ENCODE peak calls at places on chromosomes 11 and 22, in five cellular contexts. I, R, H, W and N are unnamed samples.
A peak's percentile ranks its signal among the peaks of the same experiment; 100 is the strongest.

GRCh38 chr22:49289822-49290221 is 537.9 kb downstream of the BRD1 start:
- DNase-seq in I (no peak), R (no peak), H (peak; percentile 8), W (no peak), N (no peak)

GRCh38 chr11:130131957-130132850 is 27.4 kb upstream of the ST14 start:
- DNase-seq in R (peak; percentile 52), H (no peak), W (peak; percentile 68), I (no peak), N (no peak)

GRCh38 chr22:50531546-50532352 is 1.9 kb upstream of the TYMP start:
- DNase-seq in H (peak; percentile 79), I (no peak), R (peak; percentile 88), W (no peak), N (peak; percentile 92)

GRCh38 chr22:30717331-30717921 is 22.8 kb downstream of the OSBP2 start:
- DNase-seq in W (no peak), R (no peak), H (no peak), I (no peak), N (no peak)

GRCh38 chr11:112440518-112440917 is 179.9 kb upstream of the PLET1 start:
- DNase-seq in H (no peak), W (no peak), I (no peak), R (no peak), N (no peak)

GRCh38 chr11:128291835-128292234 is 295.5 kb downstream of the ETS1 start:
- DNase-seq in R (no peak), W (peak; percentile 67), H (peak; percentile 63), I (no peak), N (no peak)

GRCh38 chr11:62599069-62599696 is 2.5 kb downstream of the MTA2 start:
- DNase-seq in I (peak; percentile 89), H (peak; percentile 98), W (peak; percentile 93), R (peak; percentile 99), N (peak; percentile 96)

GRCh38 chr11:121127809-121128208 is 26.8 kb downstream of the TECTA start:
- DNase-seq in H (no peak), W (no peak), I (no peak), R (no peak), N (no peak)

GRCh38 chr11:64057890-64058289 is 22.2 kb downstream of the FLRT1 start:
- DNase-seq in W (no peak), R (no peak), I (no peak), H (no peak), N (no peak)

GRCh38 chr11:38226684-38227083 is 1628.6 kb upstream of the RAG2 start:
- DNase-seq in W (no peak), I (no peak), R (no peak), H (no peak), N (no peak)

GRCh38 chr11:119433369-119433749 is 10.4 kb upstream of the THY1 start:
- DNase-seq in R (no peak), H (no peak), I (no peak), W (no peak), N (no peak)

GRCh38 chr22:21642584-21643448 is 714 bp downstream of the SDF2L1 start:
- DNase-seq in R (peak; percentile 43), H (peak; percentile 49), I (peak; percentile 52), W (peak; percentile 50), N (no peak)

GRCh38 chr11:7595951-7596350 is 77.3 kb downstream of the CYB5R2 start:
- DNase-seq in W (no peak), I (no peak), H (no peak), R (no peak), N (no peak)

GRCh38 chr11:86617502-86617901 is 54.9 kb downstream of the ME3 start:
- DNase-seq in I (no peak), W (no peak), H (no peak), R (no peak), N (no peak)

GRCh38 chr11:65887026-65887722 is 1.1 kb downstream of the FIBP start:
- DNase-seq in R (no peak), W (no peak), I (no peak), H (no peak), N (no peak)

GRCh38 chr11:57094206-57094940 is 87.4 kb upstream of the LRRC55 start:
- DNase-seq in I (no peak), R (no peak), W (no peak), H (no peak), N (no peak)

GRCh38 chr22:28442951-28443876 is 236.4 kb downstream of the TTC28 start:
- DNase-seq in W (peak; percentile 27), R (peak; percentile 17), I (peak; percentile 1), H (peak; percentile 65), N (peak; percentile 77)

GRCh38 chr11:44911031-44911814 is 39.5 kb downstream of the TP53I11 start:
- DNase-seq in R (peak; percentile 83), I (peak; percentile 84), W (peak; percentile 79), H (peak; percentile 72), N (peak; percentile 90)

GRCh38 chr22:49104434-49104833 is 723.2 kb downstream of the BRD1 start:
- DNase-seq in R (no peak), H (no peak), I (no peak), W (no peak), N (no peak)

GRCh38 chr22:30485362-30485988 is 13.7 kb upstream of the SEC14L3 start:
- DNase-seq in I (peak; percentile 58), R (peak; percentile 69), H (peak; percentile 36), W (peak; percentile 83), N (peak; percentile 85)

GRCh38 chr22:29503811-29504372 is 23.9 kb downstream of the NEFH start:
- DNase-seq in I (no peak), H (peak; percentile 38), W (no peak), R (peak; percentile 72), N (no peak)